ENCODE peak calls at places on chromosome 9, in ten cellular contexts. One of them, this sample, is unnamed.

GRCh38 chr9:137077758-137078693 is 709 bp downstream of the UAP1L1 start:
- DNase-seq in cardiac fibroblast: no peak
- DNase-seq in fibroblast of pulmonary artery: no peak
- DNase-seq in NCI-H774: no peak
- DNase-seq in AG08395: no peak
- DNase-seq in stimulated activated CD8-positive, alpha-beta memory T cell treated with anti-CD3 and anti-CD28 coated beads, Interleukin-2, amount 100 ng/mL, for 48 hours: peak; percentile 51
- DNase-seq in RCC 7860: no peak
- DNase-seq in H7: peak; percentile 74
- DNase-seq in NCI-H2171: no peak
- DNase-seq in amniotic stem cell: no peak
- DNase-seq in this sample: no peak

GRCh38 chr9:1285526-1285925 is 235.4 kb downstream of the DMRT2 start:
- DNase-seq in RCC 7860: no peak
- DNase-seq in NCI-H2171: no peak
- DNase-seq in AG08395: no peak
- DNase-seq in cardiac fibroblast: no peak
- DNase-seq in H7: no peak
- DNase-seq in NCI-H774: no peak
- DNase-seq in amniotic stem cell: no peak
- DNase-seq in stimulated activated CD8-positive, alpha-beta memory T cell treated with anti-CD3 and anti-CD28 coated beads, Interleukin-2, amount 100 ng/mL, for 48 hours: no peak
- DNase-seq in fibroblast of pulmonary artery: no peak
- DNase-seq in this sample: no peak

GRCh38 chr9:38281917-38282316 is 110.6 kb upstream of the ALDH1B1 start:
- DNase-seq in cardiac fibroblast: no peak
- DNase-seq in NCI-H2171: no peak
- DNase-seq in RCC 7860: no peak
- DNase-seq in H7: no peak
- DNase-seq in NCI-H774: no peak
- DNase-seq in amniotic stem cell: no peak
- DNase-seq in stimulated activated CD8-positive, alpha-beta memory T cell treated with anti-CD3 and anti-CD28 coated beads, Interleukin-2, amount 100 ng/mL, for 48 hours: no peak
- DNase-seq in fibroblast of pulmonary artery: no peak
- DNase-seq in AG08395: no peak
- DNase-seq in this sample: no peak

GRCh38 chr9:136671646-136672430 is 9.1 kb downstream of the EGFL7 start:
- DNase-seq in NCI-H774: no peak
- DNase-seq in amniotic stem cell: no peak
- DNase-seq in RCC 7860: no peak
- DNase-seq in AG08395: peak; percentile 64
- DNase-seq in NCI-H2171: peak; percentile 19
- DNase-seq in cardiac fibroblast: no peak
- DNase-seq in fibroblast of pulmonary artery: no peak
- DNase-seq in stimulated activated CD8-positive, alpha-beta memory T cell treated with anti-CD3 and anti-CD28 coated beads, Interleukin-2, amount 100 ng/mL, for 48 hours: no peak
- DNase-seq in H7: peak; percentile 98
- DNase-seq in this sample: no peak

GRCh38 chr9:115593587-115594091 is 475.7 kb upstream of the TNC start:
- DNase-seq in NCI-H2171: peak; percentile 28
- DNase-seq in RCC 7860: peak; percentile 66
- DNase-seq in NCI-H774: peak; percentile 53
- DNase-seq in H7: peak; percentile 43
- DNase-seq in cardiac fibroblast: peak; percentile 69
- DNase-seq in amniotic stem cell: peak; percentile 32
- DNase-seq in fibroblast of pulmonary artery: peak; percentile 78
- DNase-seq in AG08395: peak; percentile 60
- DNase-seq in stimulated activated CD8-positive, alpha-beta memory T cell treated with anti-CD3 and anti-CD28 coated beads, Interleukin-2, amount 100 ng/mL, for 48 hours: no peak
- DNase-seq in this sample: no peak

GRCh38 chr9:4662989-4663792 is 1.1 kb downstream of the PLPP6 start:
- DNase-seq in fibroblast of pulmonary artery: no peak
- DNase-seq in RCC 7860: no peak
- DNase-seq in stimulated activated CD8-positive, alpha-beta memory T cell treated with anti-CD3 and anti-CD28 coated beads, Interleukin-2, amount 100 ng/mL, for 48 hours: no peak
- DNase-seq in NCI-H774: peak; percentile 45
- DNase-seq in amniotic stem cell: no peak
- DNase-seq in AG08395: no peak
- DNase-seq in H7: no peak
- DNase-seq in cardiac fibroblast: no peak
- DNase-seq in NCI-H2171: no peak
- DNase-seq in this sample: no peak

GRCh38 chr9:96048954-96049831 is 173.7 kb downstream of the ERCC6L2 start:
- DNase-seq in RCC 7860: no peak
- DNase-seq in NCI-H2171: no peak
- DNase-seq in fibroblast of pulmonary artery: no peak
- DNase-seq in cardiac fibroblast: no peak
- DNase-seq in NCI-H774: no peak
- DNase-seq in H7: peak; percentile 57
- DNase-seq in stimulated activated CD8-positive, alpha-beta memory T cell treated with anti-CD3 and anti-CD28 coated beads, Interleukin-2, amount 100 ng/mL, for 48 hours: no peak
- DNase-seq in amniotic stem cell: no peak
- DNase-seq in AG08395: no peak
- DNase-seq in this sample: no peak

GRCh38 chr9:136328011-136328621 is 777 bp downstream of the GPSM1 start:
- DNase-seq in AG08395: no peak
- DNase-seq in H7: peak; percentile 81
- DNase-seq in amniotic stem cell: no peak
- DNase-seq in NCI-H774: no peak
- DNase-seq in RCC 7860: no peak
- DNase-seq in NCI-H2171: peak; percentile 38
- DNase-seq in cardiac fibroblast: no peak
- DNase-seq in stimulated activated CD8-positive, alpha-beta memory T cell treated with anti-CD3 and anti-CD28 coated beads, Interleukin-2, amount 100 ng/mL, for 48 hours: no peak
- DNase-seq in fibroblast of pulmonary artery: no peak
- DNase-seq in this sample: no peak

GRCh38 chr9:101455656-101456235 is 20.2 kb upstream of the ALDOB start:
- DNase-seq in fibroblast of pulmonary artery: peak; percentile 25
- DNase-seq in RCC 7860: no peak
- DNase-seq in amniotic stem cell: no peak
- DNase-seq in H7: no peak
- DNase-seq in NCI-H774: no peak
- DNase-seq in AG08395: peak; percentile 41
- DNase-seq in cardiac fibroblast: peak; percentile 13
- DNase-seq in stimulated activated CD8-positive, alpha-beta memory T cell treated with anti-CD3 and anti-CD28 coated beads, Interleukin-2, amount 100 ng/mL, for 48 hours: no peak
- DNase-seq in NCI-H2171: no peak
- DNase-seq in this sample: no peak

GRCh38 chr9:124197177-124198095 is 60.3 kb upstream of the NEK6 start:
- DNase-seq in fibroblast of pulmonary artery: no peak
- DNase-seq in H7: no peak
- DNase-seq in RCC 7860: no peak
- DNase-seq in NCI-H2171: no peak
- DNase-seq in amniotic stem cell: no peak
- DNase-seq in NCI-H774: no peak
- DNase-seq in cardiac fibroblast: no peak
- DNase-seq in AG08395: no peak
- DNase-seq in stimulated activated CD8-positive, alpha-beta memory T cell treated with anti-CD3 and anti-CD28 coated beads, Interleukin-2, amount 100 ng/mL, for 48 hours: no peak
- DNase-seq in this sample: no peak

GRCh38 chr9:2496934-2497333 is 124.7 kb upstream of the VLDLR start:
- DNase-seq in NCI-H774: no peak
- DNase-seq in H7: no peak
- DNase-seq in cardiac fibroblast: no peak
- DNase-seq in NCI-H2171: no peak
- DNase-seq in amniotic stem cell: no peak
- DNase-seq in RCC 7860: no peak
- DNase-seq in stimulated activated CD8-positive, alpha-beta memory T cell treated with anti-CD3 and anti-CD28 coated beads, Interleukin-2, amount 100 ng/mL, for 48 hours: no peak
- DNase-seq in fibroblast of pulmonary artery: no peak
- DNase-seq in AG08395: no peak
- DNase-seq in this sample: no peak

GRCh38 chr9:127805620-127806019 is 2.9 kb downstream of the FPGS start:
- DNase-seq in H7: peak; percentile 91
- DNase-seq in AG08395: no peak
- DNase-seq in cardiac fibroblast: no peak
- DNase-seq in RCC 7860: no peak
- DNase-seq in stimulated activated CD8-positive, alpha-beta memory T cell treated with anti-CD3 and anti-CD28 coated beads, Interleukin-2, amount 100 ng/mL, for 48 hours: no peak
- DNase-seq in fibroblast of pulmonary artery: peak; percentile 42
- DNase-seq in NCI-H2171: no peak
- DNase-seq in NCI-H774: no peak
- DNase-seq in amniotic stem cell: no peak
- DNase-seq in this sample: no peak

GRCh38 chr9:113715086-113715485 is 161.0 kb upstream of the ZNF618 start:
- DNase-seq in AG08395: peak; percentile 67
- DNase-seq in NCI-H2171: no peak
- DNase-seq in stimulated activated CD8-positive, alpha-beta memory T cell treated with anti-CD3 and anti-CD28 coated beads, Interleukin-2, amount 100 ng/mL, for 48 hours: no peak
- DNase-seq in H7: no peak
- DNase-seq in RCC 7860: peak; percentile 53
- DNase-seq in NCI-H774: no peak
- DNase-seq in fibroblast of pulmonary artery: no peak
- DNase-seq in amniotic stem cell: no peak
- DNase-seq in cardiac fibroblast: no peak
- DNase-seq in this sample: peak; percentile 45

GRCh38 chr9:105116047-105116868 is 128.2 kb upstream of the SLC44A1 start:
- DNase-seq in fibroblast of pulmonary artery: no peak
- DNase-seq in stimulated activated CD8-positive, alpha-beta memory T cell treated with anti-CD3 and anti-CD28 coated beads, Interleukin-2, amount 100 ng/mL, for 48 hours: no peak
- DNase-seq in NCI-H2171: no peak
- DNase-seq in amniotic stem cell: no peak
- DNase-seq in AG08395: no peak
- DNase-seq in NCI-H774: no peak
- DNase-seq in RCC 7860: peak; percentile 62
- DNase-seq in cardiac fibroblast: no peak
- DNase-seq in H7: peak; percentile 19
- DNase-seq in this sample: no peak

GRCh38 chr9:5510360-5510931 is at the start of gene PDCD1LG2:
- DNase-seq in amniotic stem cell: peak; percentile 30
- DNase-seq in stimulated activated CD8-positive, alpha-beta memory T cell treated with anti-CD3 and anti-CD28 coated beads, Interleukin-2, amount 100 ng/mL, for 48 hours: no peak
- DNase-seq in cardiac fibroblast: peak; percentile 76
- DNase-seq in NCI-H2171: no peak
- DNase-seq in RCC 7860: peak; percentile 44
- DNase-seq in NCI-H774: no peak
- DNase-seq in AG08395: peak; percentile 43
- DNase-seq in H7: no peak
- DNase-seq in fibroblast of pulmonary artery: peak; percentile 82
- DNase-seq in this sample: no peak

GRCh38 chr9:14428781-14429230 is 114.9 kb upstream of the NFIB start:
- DNase-seq in AG08395: peak; percentile 60
- DNase-seq in cardiac fibroblast: peak; percentile 89
- DNase-seq in NCI-H774: peak; percentile 79
- DNase-seq in NCI-H2171: peak; percentile 63
- DNase-seq in RCC 7860: peak; percentile 14
- DNase-seq in H7: peak; percentile 40
- DNase-seq in fibroblast of pulmonary artery: peak; percentile 89
- DNase-seq in amniotic stem cell: peak; percentile 74
- DNase-seq in stimulated activated CD8-positive, alpha-beta memory T cell treated with anti-CD3 and anti-CD28 coated beads, Interleukin-2, amount 100 ng/mL, for 48 hours: peak; percentile 23
- DNase-seq in this sample: no peak

GRCh38 chr9:134301387-134302129 is 24.7 kb upstream of the RXRA start:
- DNase-seq in NCI-H774: no peak
- DNase-seq in fibroblast of pulmonary artery: no peak
- DNase-seq in RCC 7860: no peak
- DNase-seq in amniotic stem cell: no peak
- DNase-seq in NCI-H2171: no peak
- DNase-seq in cardiac fibroblast: no peak
- DNase-seq in AG08395: no peak
- DNase-seq in stimulated activated CD8-positive, alpha-beta memory T cell treated with anti-CD3 and anti-CD28 coated beads, Interleukin-2, amount 100 ng/mL, for 48 hours: peak; percentile 57
- DNase-seq in H7: no peak
- DNase-seq in this sample: no peak

GRCh38 chr9:35760651-35761050 is 6.6 kb upstream of the MSMP start:
- DNase-seq in cardiac fibroblast: peak; percentile 92
- DNase-seq in H7: no peak
- DNase-seq in fibroblast of pulmonary artery: peak; percentile 86
- DNase-seq in AG08395: no peak
- DNase-seq in NCI-H774: no peak
- DNase-seq in amniotic stem cell: no peak
- DNase-seq in NCI-H2171: no peak
- DNase-seq in RCC 7860: no peak
- DNase-seq in stimulated activated CD8-positive, alpha-beta memory T cell treated with anti-CD3 and anti-CD28 coated beads, Interleukin-2, amount 100 ng/mL, for 48 hours: no peak
- DNase-seq in this sample: no peak

GRCh38 chr9:127537014-127537413 is 75.1 kb upstream of the STXBP1 start:
- DNase-seq in cardiac fibroblast: peak; percentile 46
- DNase-seq in H7: peak; percentile 81
- DNase-seq in amniotic stem cell: peak; percentile 19
- DNase-seq in AG08395: peak; percentile 57
- DNase-seq in NCI-H2171: peak; percentile 99
- DNase-seq in fibroblast of pulmonary artery: peak; percentile 40
- DNase-seq in stimulated activated CD8-positive, alpha-beta memory T cell treated with anti-CD3 and anti-CD28 coated beads, Interleukin-2, amount 100 ng/mL, for 48 hours: no peak
- DNase-seq in NCI-H774: no peak
- DNase-seq in RCC 7860: no peak
- DNase-seq in this sample: no peak

GRCh38 chr9:134485653-134486052 is 155.9 kb upstream of the COL5A1 start:
- DNase-seq in NCI-H2171: no peak
- DNase-seq in RCC 7860: no peak
- DNase-seq in cardiac fibroblast: no peak
- DNase-seq in AG08395: no peak
- DNase-seq in fibroblast of pulmonary artery: no peak
- DNase-seq in NCI-H774: no peak
- DNase-seq in H7: no peak
- DNase-seq in amniotic stem cell: no peak
- DNase-seq in stimulated activated CD8-positive, alpha-beta memory T cell treated with anti-CD3 and anti-CD28 coated beads, Interleukin-2, amount 100 ng/mL, for 48 hours: no peak
- DNase-seq in this sample: no peak

GRCh38 chr9:1222511-1222910 is 172.4 kb downstream of the DMRT2 start:
- DNase-seq in fibroblast of pulmonary artery: no peak
- DNase-seq in NCI-H774: no peak
- DNase-seq in stimulated activated CD8-positive, alpha-beta memory T cell treated with anti-CD3 and anti-CD28 coated beads, Interleukin-2, amount 100 ng/mL, for 48 hours: no peak
- DNase-seq in RCC 7860: no peak
- DNase-seq in amniotic stem cell: no peak
- DNase-seq in H7: no peak
- DNase-seq in cardiac fibroblast: no peak
- DNase-seq in NCI-H2171: no peak
- DNase-seq in AG08395: peak; percentile 42
- DNase-seq in this sample: no peak

GRCh38 chr9:3777137-3777536 is 251.3 kb upstream of the RFX3 start:
- DNase-seq in AG08395: no peak
- DNase-seq in NCI-H774: no peak
- DNase-seq in cardiac fibroblast: no peak
- DNase-seq in fibroblast of pulmonary artery: no peak
- DNase-seq in stimulated activated CD8-positive, alpha-beta memory T cell treated with anti-CD3 and anti-CD28 coated beads, Interleukin-2, amount 100 ng/mL, for 48 hours: no peak
- DNase-seq in amniotic stem cell: no peak
- DNase-seq in H7: no peak
- DNase-seq in NCI-H2171: no peak
- DNase-seq in RCC 7860: no peak
- DNase-seq in this sample: no peak

GRCh38 chr9:33722359-33722675 is 73.0 kb upstream of the PRSS3 start:
- DNase-seq in fibroblast of pulmonary artery: no peak
- DNase-seq in amniotic stem cell: no peak
- DNase-seq in NCI-H774: no peak
- DNase-seq in H7: no peak
- DNase-seq in cardiac fibroblast: no peak
- DNase-seq in NCI-H2171: no peak
- DNase-seq in AG08395: no peak
- DNase-seq in stimulated activated CD8-positive, alpha-beta memory T cell treated with anti-CD3 and anti-CD28 coated beads, Interleukin-2, amount 100 ng/mL, for 48 hours: no peak
- DNase-seq in RCC 7860: no peak
- DNase-seq in this sample: no peak

GRCh38 chr9:37284631-37285030 is 137.9 kb upstream of the GRHPR start:
- DNase-seq in amniotic stem cell: no peak
- DNase-seq in stimulated activated CD8-positive, alpha-beta memory T cell treated with anti-CD3 and anti-CD28 coated beads, Interleukin-2, amount 100 ng/mL, for 48 hours: no peak
- DNase-seq in fibroblast of pulmonary artery: no peak
- DNase-seq in H7: no peak
- DNase-seq in cardiac fibroblast: no peak
- DNase-seq in AG08395: no peak
- DNase-seq in NCI-H774: no peak
- DNase-seq in NCI-H2171: no peak
- DNase-seq in RCC 7860: no peak
- DNase-seq in this sample: no peak

This sample was measured in epithelial cell of proximal tubule.